ENCODE peak calls at places on chromosomes 6 and 20, in seven cellular contexts. M is endothelial cell of umbilical vein, G is fibroblast of lung, P is GM23248, K is K562, O is hepatocyte, E is HCT116. I is an unnamed sample.

GRCh38 chr6:105993769-105994521 is 92.2 kb upstream of the PRDM1 start:
- DNase-seq in M (peak), G (peak), P (peak), K (no peak), O (peak), E (no peak), I (peak)

GRCh38 chr20:20489054-20489453 is 121.2 kb downstream of the INSM1 start:
- DNase-seq in M (no peak), G (peak), P (no peak), K (no peak), O (no peak), E (no peak), I (no peak)

GRCh38 chr6:75418233-75418632 is 75.4 kb downstream of the FILIP1 start:
- DNase-seq in M (peak), G (peak), P (peak), K (no peak), O (no peak), E (no peak), I (no peak)

GRCh38 chr20:45343867-45344721 is 4.1 kb downstream of the SDC4 start:
- DNase-seq in M (peak), G (peak), P (peak), K (no peak), O (peak), E (peak), I (no peak)

GRCh38 chr20:37396520-37397075 is 50.7 kb downstream of the SRC start:
- DNase-seq in M (no peak), G (no peak), P (no peak), K (peak), O (peak), E (no peak), I (no peak)

GRCh38 chr6:105192707-105193465 is 13.1 kb upstream of the POPDC3 start:
- DNase-seq in M (no peak), G (peak), P (peak), K (no peak), O (no peak), E (no peak), I (no peak)

GRCh38 chr6:125985522-125985921 is 818 bp upstream of the TRMT11 start:
- DNase-seq in M (no peak), G (no peak), P (no peak), K (no peak), O (no peak), E (no peak), I (no peak)

GRCh38 chr6:3031857-3032256 is 32.2 kb downstream of the NQO2 start:
- DNase-seq in M (no peak), G (no peak), P (no peak), K (no peak), O (no peak), E (no peak), I (no peak)

GRCh38 chr6:1325471-1326309 is 13.8 kb downstream of the FOXQ1 start:
- DNase-seq in M (no peak), G (peak), P (peak), K (no peak), O (peak), E (peak), I (no peak)

GRCh38 chr20:36408219-36408618 is 102.1 kb downstream of the DLGAP4 start:
- DNase-seq in M (peak), G (no peak), P (peak), K (peak), O (peak), E (no peak), I (no peak)

GRCh38 chr6:8432614-8433013 is 2.7 kb downstream of the SLC35B3 start:
- DNase-seq in M (no peak), G (peak), P (peak), K (no peak), O (no peak), E (no peak), I (no peak)

GRCh38 chr6:68240731-68241130 is 394.4 kb upstream of the ADGRB3 start:
- DNase-seq in M (no peak), G (peak), P (no peak), K (no peak), O (no peak), E (no peak), I (no peak)

GRCh38 chr20:13089950-13090469 is 81.2 kb downstream of the SPTLC3 start:
- DNase-seq in M (no peak), G (no peak), P (no peak), K (no peak), O (peak), E (no peak), I (no peak)

GRCh38 chr6:140504776-140505175 is 1130.3 kb upstream of the CITED2 start:
- DNase-seq in M (no peak), G (no peak), P (no peak), K (no peak), O (no peak), E (no peak), I (no peak)

GRCh38 chr20:4925842-4926530 is 75.3 kb downstream of the SLC23A2 start:
- DNase-seq in M (peak), G (peak), P (peak), K (no peak), O (no peak), E (no peak), I (no peak)

GRCh38 chr6:105940990-105941389 is 145.1 kb upstream of the PRDM1 start:
- DNase-seq in M (no peak), G (no peak), P (no peak), K (no peak), O (no peak), E (no peak), I (no peak)

DNA sequence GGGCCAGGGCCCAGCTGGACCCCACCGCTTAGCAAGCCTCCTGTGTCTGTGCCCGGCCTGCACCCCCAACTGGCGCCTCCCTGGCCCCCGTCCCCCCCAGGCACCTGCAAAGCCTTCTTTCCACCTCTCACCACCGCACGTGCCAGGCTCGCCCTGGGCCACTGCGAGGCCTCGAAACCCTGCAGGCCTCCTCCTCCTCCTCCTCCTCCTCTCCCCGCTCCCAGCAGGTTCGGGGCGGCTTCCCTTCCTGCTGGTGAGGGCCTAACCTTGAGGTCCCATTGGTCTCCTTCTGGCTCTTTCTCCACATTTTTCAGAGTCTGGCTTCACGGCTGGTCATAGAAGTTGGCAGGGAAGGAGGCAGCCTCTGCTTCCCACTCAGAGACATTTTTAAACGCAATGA is 76.8 kb upstream of the GATA5 start:
- DNase-seq in M (no peak), G (no peak), P (no peak), K (no peak), O (no peak), E (no peak), I (no peak)
- TF ChIP-seq EZH2 in M (no peak), G (no peak), P (no peak), K (peak), O (no peak), E (no peak), I (no peak)

GRCh38 chr6:21150644-21151043 is 442.9 kb upstream of the SOX4 start:
- DNase-seq in M (no peak), G (no peak), P (no peak), K (no peak), O (no peak), E (no peak), I (no peak)

GRCh38 chr6:21151178-21151956 is 442.2 kb upstream of the SOX4 start:
- DNase-seq in M (peak), G (no peak), P (no peak), K (no peak), O (no peak), E (no peak), I (no peak)

GRCh38 chr6:21144928-21145327 is 448.6 kb upstream of the SOX4 start:
- DNase-seq in M (no peak), G (no peak), P (no peak), K (no peak), O (no peak), E (no peak), I (no peak)

GRCh38 chr6:21143651-21144050 is 449.9 kb upstream of the SOX4 start:
- DNase-seq in M (no peak), G (no peak), P (no peak), K (no peak), O (no peak), E (no peak), I (no peak)

DNA sequence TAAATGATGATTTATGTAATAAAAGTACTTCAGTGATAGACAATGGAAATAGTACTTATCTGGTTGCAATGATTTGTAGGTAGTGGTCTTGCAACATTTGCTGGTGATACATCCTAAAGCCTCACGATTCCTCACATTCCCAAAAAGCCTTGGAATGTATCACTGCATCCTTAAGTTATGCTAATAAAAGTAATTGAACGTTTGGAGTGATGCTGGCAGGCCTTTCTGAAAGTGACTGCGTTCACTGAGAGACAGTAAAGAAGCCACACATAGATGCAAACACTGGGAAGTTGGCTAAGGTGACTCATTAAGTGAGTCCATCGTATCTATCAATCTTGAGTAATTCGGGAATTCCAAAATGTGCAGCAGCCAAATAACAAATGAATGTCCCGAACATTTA is 444.1 kb upstream of the SOX4 start:
- DNase-seq in M (no peak), G (peak), P (peak), K (no peak), O (no peak), E (no peak), I (no peak)
- TF ChIP-seq EZH2 in M (no peak), G (no peak), P (no peak), K (no peak), O (no peak), E (no peak), I (no peak)

DNA sequence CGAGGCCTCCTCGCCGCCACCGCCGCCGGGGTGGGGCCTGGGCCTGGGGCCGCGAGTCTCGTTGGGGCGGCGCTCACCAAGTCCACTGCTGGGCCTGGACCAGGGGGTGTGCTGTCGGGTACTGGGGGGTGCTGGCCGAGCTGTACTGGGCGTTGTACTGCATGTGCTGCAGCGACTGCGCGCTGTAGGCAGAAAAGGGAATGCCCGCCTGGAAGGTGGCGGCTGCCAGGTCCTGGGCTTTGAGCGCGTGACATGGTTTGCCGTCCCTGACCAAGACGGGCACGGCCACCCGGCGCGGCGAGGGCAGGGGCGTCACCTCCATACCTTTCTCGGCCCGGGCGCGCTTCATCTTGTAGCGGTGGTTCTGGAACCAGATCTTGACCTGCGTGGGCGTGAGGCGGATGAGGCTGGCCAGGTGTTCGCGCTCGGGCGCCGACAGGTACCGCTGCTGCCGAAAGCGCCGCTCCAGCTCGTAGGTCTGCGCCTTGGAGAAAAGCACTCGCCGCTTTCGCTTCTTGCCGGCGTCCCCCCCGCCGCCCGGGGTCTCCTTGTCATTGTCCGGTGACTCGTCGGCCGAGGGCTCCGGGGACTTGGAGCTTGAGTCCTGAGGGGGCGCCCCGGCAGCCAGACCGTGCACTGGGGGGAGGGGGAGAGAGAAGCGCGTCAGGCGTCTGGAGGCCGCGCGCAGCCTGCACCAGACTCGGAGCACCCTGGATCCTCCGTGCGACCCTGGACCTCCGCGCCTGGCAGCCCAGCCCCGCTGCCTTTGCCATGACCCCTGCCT is 1.8 kb downstream of the NKX2-2 start:
- DNase-seq in M (no peak), G (no peak), P (no peak), K (no peak), O (no peak), E (no peak), I (no peak)
- TF ChIP-seq EZH2 in M (peak), G (peak), P (no peak), K (no peak), O (no peak), E (no peak), I (no peak)

GRCh38 chr6:10399451-10399850 is 15.4 kb downstream of the TFAP2A start:
- DNase-seq in M (no peak), G (no peak), P (no peak), K (no peak), O (no peak), E (no peak), I (no peak)

GRCh38 chr6:10397756-10398438 is 17.0 kb downstream of the TFAP2A start:
- DNase-seq in M (no peak), G (no peak), P (no peak), K (no peak), O (no peak), E (no peak), I (no peak)

GRCh38 chr6:10396775-10397174 is 18.1 kb downstream of the TFAP2A start:
- DNase-seq in M (no peak), G (no peak), P (no peak), K (no peak), O (no peak), E (no peak), I (no peak)

GRCh38 chr6:10400330-10400729 is 14.5 kb downstream of the TFAP2A start:
- DNase-seq in M (no peak), G (no peak), P (no peak), K (no peak), O (no peak), E (no peak), I (no peak)

GRCh38 chr6:10398439-10399218 is 16.2 kb downstream of the TFAP2A start:
- DNase-seq in M (no peak), G (no peak), P (no peak), K (no peak), O (no peak), E (no peak), I (no peak)
- TF ChIP-seq EZH2 in M (no peak), G (no peak), P (no peak), K (no peak), O (no peak), E (no peak), I (no peak)

GRCh38 chr6:113508249-113508648 is 348.9 kb upstream of the MARCKS start:
- DNase-seq in M (no peak), G (no peak), P (no peak), K (no peak), O (no peak), E (no peak), I (no peak)

GRCh38 chr6:113513086-113513485 is 344.1 kb upstream of the MARCKS start:
- DNase-seq in M (no peak), G (no peak), P (no peak), K (no peak), O (no peak), E (no peak), I (no peak)

GRCh38 chr6:113512581-113512980 is 344.6 kb upstream of the MARCKS start:
- DNase-seq in M (no peak), G (peak), P (no peak), K (no peak), O (no peak), E (no peak), I (no peak)

DNA sequence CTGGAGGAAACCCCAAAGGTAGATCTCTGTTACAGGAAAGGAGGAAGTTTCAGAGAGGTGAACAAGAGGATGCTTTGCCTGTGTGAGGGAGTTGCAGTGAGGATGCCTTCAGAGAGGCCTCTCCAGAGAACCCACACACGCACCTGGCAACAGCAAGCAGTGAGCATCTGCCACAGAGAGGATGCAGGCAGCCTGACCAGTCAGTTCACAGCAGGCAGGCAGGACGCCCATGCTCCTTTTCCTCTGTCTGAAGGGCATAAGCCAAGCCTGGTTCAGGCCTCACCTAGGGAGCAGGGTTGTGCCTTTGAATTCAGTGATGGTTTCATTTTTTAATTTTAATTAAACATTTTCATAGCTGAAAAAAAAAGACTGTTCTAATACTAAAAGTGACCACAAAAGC is 346.0 kb upstream of the MARCKS start:
- DNase-seq in M (no peak), G (no peak), P (no peak), K (no peak), O (no peak), E (no peak), I (no peak)
- TF ChIP-seq EZH2 in M (no peak), G (no peak), P (no peak), K (no peak), O (no peak), E (no peak), I (no peak)

DNA sequence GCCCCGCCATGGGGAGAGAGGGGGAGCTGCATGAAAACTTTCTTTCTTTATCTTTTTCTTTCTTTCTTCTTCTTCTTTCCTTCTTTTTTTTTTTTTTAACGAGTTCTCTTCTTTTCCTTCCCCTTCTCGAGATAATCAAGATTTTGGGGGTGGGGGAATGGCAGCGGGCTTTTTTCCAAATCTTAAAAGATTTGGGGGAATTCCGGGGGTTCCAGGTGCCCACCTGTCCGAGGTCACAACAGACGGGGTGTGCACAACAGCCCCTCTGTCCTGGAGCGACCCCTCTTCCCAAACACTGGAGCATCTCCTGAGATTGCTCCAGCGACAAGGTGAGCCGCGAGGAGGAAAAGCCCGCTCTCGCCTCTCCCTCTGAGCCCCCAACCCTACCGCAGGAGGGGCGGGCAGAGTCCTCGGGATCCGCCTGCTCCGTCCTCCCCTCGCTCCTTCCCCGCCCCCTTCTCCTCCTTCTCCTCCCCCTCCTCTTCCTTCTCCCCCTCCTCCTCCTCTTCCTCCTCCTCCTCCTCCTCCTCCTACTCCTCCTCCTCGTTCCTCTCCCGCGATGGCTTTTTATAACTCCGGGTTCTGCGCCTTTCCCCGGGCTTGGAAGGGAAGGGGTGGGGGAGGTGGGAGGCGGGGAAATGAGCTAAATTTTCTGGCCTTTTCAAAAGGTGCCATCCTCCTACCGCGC is 694 bp upstream of the KCNB1 start:
- DNase-seq in M (no peak), G (no peak), P (no peak), K (no peak), O (peak), E (no peak), I (no peak)
- TF ChIP-seq EZH2 in M (peak), G (no peak), P (peak), K (no peak), O (peak), E (no peak), I (no peak)

GRCh38 chr6:99602519-99603420 is 3.9 kb upstream of the PRDM13 start:
- DNase-seq in M (no peak), G (no peak), P (no peak), K (no peak), O (no peak), E (no peak), I (no peak)
- TF ChIP-seq EZH2 in M (peak), G (no peak), P (peak), K (no peak), O (peak), E (no peak), I (no peak)

GRCh38 chr6:41406821-41407787 is 71.7 kb downstream of the NCR2 start:
- DNase-seq in M (no peak), G (peak), P (no peak), K (no peak), O (peak), E (no peak), I (no peak)
- TF ChIP-seq EZH2 in M (no peak), G (no peak), P (no peak), K (no peak), O (peak), E (no peak), I (no peak)

I was measured in DND-41.